ENCODE peak calls at places on chromosomes 13 and 19, in six cellular contexts. X is heart left ventricle, G is astrocyte of the spinal cord, P is IMR-90, U is left lung, T is epithelial cell of esophagus. B is an unnamed sample.

GRCh38 chr19:41426952-41427646 is at the start of gene B3GNT8:
- DNase-seq in X (peak), G (peak), P (peak), U (peak), T (peak), B (peak)

GRCh38 chr19:35977446-35978222 is 17.4 kb upstream of the SDHAF1 start:
- DNase-seq in X (no peak), G (no peak), P (no peak), U (peak), T (no peak), B (no peak)

GRCh38 chr19:49997709-49998108 is 27.5 kb downstream of the VRK3 start:
- DNase-seq in X (no peak), G (no peak), P (peak), U (no peak), T (peak), B (no peak)

GRCh38 chr19:48487544-48487943 is 18.4 kb downstream of the CYTH2 start:
- DNase-seq in X (no peak), G (no peak), P (no peak), U (no peak), T (no peak), B (no peak)

GRCh38 chr19:48925240-48925843 is 8.2 kb upstream of the DHDH start:
- DNase-seq in X (no peak), G (peak), P (peak), U (no peak), T (peak), B (peak)

GRCh38 chr13:25971499-25972145 is 80.2 kb downstream of the SHISA2 start:
- DNase-seq in X (no peak), G (no peak), P (no peak), U (no peak), T (no peak), B (no peak)

GRCh38 chr13:22198656-22199217 is 527.9 kb downstream of the FGF9 start:
- DNase-seq in X (no peak), G (no peak), P (no peak), U (no peak), T (no peak), B (no peak)

GRCh38 chr13:110239280-110240120 is 67.5 kb downstream of the COL4A1 start:
- DNase-seq in X (no peak), G (no peak), P (no peak), U (no peak), T (no peak), B (no peak)

GRCh38 chr13:35808846-35809245 is 322.3 kb downstream of the DCLK1 start:
- DNase-seq in X (no peak), G (no peak), P (no peak), U (no peak), T (no peak), B (no peak)

GRCh38 chr19:11821474-11821873 is 7.4 kb downstream of the ZNF440 start:
- DNase-seq in X (no peak), G (no peak), P (peak), U (no peak), T (peak), B (peak)

GRCh38 chr13:49635599-49636433 is 7.5 kb downstream of the ARL11 start:
- DNase-seq in X (no peak), G (peak), P (peak), U (no peak), T (peak), B (no peak)

GRCh38 chr19:17758528-17758927 is 7.3 kb downstream of the FCHO1 start:
- DNase-seq in X (no peak), G (no peak), P (no peak), U (no peak), T (no peak), B (no peak)

GRCh38 chr13:50923272-50923671 is 13.7 kb downstream of the RNASEH2B start:
- DNase-seq in X (no peak), G (no peak), P (no peak), U (no peak), T (no peak), B (no peak)

DNA sequence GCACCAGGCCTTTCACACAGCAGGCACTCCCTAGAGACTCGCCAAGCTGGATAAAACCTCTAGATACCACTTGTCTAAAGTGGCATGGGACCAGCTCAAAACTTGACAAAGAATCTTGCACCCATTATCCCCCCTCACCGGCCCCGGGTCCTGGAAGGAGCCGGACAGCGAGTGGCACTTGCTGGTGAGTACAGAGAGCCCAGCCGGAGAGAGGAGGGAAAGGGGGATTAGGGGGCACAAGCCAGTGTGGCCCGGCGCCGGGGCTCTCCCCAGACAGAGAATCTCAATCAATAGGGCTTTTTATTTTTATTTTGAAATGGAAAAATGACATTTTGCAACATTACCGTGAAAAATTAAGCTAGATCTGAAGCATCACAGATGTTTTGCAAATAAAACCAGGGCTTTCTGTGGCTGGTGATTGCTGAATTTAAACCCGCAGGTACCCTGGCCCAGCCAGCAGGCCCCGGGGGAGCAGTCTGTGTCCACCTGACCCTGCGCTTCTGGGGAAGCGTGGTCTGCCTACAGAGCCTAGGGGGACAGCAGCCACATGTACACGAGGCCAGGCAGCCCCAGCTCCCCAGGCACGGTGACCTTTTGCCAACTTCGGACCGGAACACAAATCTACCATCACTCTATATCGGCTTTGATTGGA is 10.0 kb upstream of the VSTM2B start:
- DNase-seq in X (peak), G (no peak), P (no peak), U (no peak), T (no peak), B (no peak)
- H3K4me3 ChIP-seq in X (no peak), G (no peak), P (no peak), U (no peak), T (no peak), B (no peak)

DNA sequence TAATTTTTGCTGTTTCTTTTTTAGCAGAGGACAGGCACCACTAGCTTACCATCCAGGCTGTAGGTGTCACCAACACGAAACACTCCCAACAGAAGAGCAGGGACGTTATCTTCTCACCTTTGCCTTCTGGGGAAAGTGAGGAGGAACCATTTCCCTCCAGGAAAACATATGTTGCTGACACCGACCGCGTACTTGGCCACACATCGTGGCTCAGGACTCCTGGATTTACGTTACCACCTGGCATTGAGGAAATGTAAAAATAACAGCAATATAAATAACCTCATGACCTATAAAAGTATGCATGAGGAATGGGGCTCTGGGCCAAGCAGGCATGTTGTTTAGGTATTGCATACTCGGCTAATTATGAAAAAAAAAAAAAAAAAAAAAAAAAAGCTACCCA is 525.1 kb downstream of the MYO16 start:
- DNase-seq in X (no peak), G (no peak), P (no peak), U (no peak), T (peak), B (no peak)
- TF ChIP-seq CTCF in X (no peak), G (no peak), P (no peak), U (no peak), T (no peak), B (no peak)

GRCh38 chr19:53882391-53883050 is 524 bp downstream of the PRKCG start:
- DNase-seq in X (no peak), G (no peak), P (no peak), U (no peak), T (no peak), B (no peak)
- H3K4me3 ChIP-seq in X (peak), G (no peak), P (peak), U (peak), T (no peak), B (peak)

DNA sequence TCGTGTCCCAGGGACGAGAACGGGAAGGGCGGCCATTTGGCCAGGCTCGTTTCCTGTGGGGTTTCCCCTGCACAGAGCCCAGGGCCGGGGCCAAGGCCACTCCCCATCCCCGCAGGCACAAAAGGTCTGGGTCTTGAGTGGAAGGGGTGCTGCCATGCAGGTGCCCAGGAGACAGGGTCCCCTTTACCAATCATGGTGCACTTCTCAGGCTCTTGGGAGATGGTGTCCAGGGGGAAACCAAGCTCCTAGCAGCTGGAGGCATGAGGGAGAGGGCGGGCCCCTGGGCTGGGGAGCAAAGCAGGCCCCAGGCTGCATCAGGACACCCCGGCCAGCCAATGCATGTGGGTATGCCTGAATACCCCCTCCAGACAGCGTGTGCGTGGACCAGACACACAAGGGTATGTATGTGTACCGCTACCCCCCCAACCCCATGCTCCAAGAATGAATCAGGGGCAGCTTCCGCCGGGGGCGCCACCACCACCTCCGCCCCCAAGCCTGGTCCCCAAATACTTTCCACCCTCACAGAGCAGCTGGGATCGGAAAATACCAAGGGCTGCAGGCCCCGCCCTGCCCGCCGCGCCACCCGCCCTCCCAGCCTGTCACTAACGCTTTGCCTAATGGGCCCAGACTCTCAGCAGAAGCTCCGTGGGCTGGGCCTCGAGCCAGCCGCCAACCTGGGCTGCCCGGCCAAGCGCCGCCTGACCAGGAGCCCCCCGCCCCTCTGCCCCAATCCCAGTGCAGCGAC is 37.6 kb upstream of the NANOS3 start:
- DNase-seq in X (peak), G (peak), P (peak), U (peak), T (peak), B (peak)
- TF ChIP-seq CTCF in X (no peak), G (no peak), P (peak), U (no peak), T (no peak), B (no peak)

DNA sequence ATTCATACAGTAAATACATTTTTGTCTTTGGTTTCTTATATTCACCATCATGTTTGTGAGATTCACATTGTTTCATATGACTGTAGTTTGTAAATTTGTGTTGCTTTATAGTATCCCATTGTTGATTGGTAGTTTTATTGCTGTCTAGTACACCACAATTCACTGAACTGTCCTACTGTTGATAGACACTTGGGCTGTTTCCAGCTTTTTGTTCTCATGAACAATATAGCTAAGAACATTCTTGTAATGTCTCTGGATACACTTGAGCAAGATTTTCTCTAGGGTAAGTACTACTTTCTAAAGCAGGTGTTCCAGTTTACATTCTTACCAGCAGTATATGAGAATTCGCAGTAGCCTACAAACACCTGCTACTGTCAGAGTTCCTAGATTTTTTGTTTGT is 37.8 kb downstream of the SKA3 start:
- DNase-seq in X (no peak), G (no peak), P (no peak), U (no peak), T (peak), B (no peak)
- H3K4me3 ChIP-seq in X (no peak), G (no peak), P (no peak), U (no peak), T (no peak), B (no peak)

DNA sequence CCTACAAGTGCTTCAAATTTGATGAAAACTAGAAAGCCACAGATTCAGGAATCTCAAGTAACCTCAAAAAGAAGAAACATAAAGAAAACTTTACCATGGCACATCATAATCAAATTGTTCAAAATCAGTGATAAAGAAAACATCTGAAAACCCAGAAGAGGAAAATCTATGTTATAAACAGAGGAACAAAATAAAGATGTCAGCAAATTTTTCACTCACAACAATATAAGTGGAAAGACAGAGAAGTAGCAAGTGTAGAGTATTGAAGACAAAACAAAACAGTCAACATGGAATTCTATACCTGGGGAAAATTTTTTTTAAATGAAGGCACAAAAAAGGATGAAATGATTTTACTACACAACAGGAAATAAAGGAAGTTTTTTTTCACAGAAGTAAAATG is 470.9 kb downstream of the DACH1 start:
- DNase-seq in X (no peak), G (no peak), P (no peak), U (no peak), T (no peak), B (no peak)
- TF ChIP-seq CTCF in X (no peak), G (no peak), P (no peak), U (no peak), T (no peak), B (no peak)

DNA sequence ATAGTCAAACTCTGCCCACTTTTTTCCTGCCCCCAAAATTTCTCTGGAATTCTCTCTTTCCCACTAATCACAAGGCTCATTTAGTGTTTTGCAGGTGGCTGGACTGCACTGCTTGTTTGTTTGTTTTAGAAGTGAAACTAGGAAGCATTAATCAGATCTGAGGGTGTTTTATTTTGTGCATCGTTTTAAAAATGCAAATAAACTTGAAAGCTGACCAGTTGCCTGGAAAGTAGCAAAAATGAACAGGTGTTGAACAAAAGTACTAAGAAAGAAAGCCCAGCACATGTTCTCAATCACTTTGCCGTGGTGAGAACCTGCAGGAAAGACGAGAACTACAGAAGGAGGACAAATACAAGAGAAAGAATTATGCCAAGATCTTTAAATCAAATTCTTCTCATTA is 365.5 kb downstream of the PCDH9 start:
- DNase-seq in X (no peak), G (no peak), P (no peak), U (no peak), T (no peak), B (no peak)
- H3K4me3 ChIP-seq in X (no peak), G (no peak), P (no peak), U (no peak), T (no peak), B (peak)

GRCh38 chr19:16527334-16527935 is 14.8 kb downstream of the CHERP start:
- DNase-seq in X (no peak), G (no peak), P (no peak), U (no peak), T (peak), B (no peak)

GRCh38 chr19:16530540-16531379 is 11.5 kb downstream of the CHERP start:
- DNase-seq in X (no peak), G (no peak), P (no peak), U (no peak), T (no peak), B (no peak)

GRCh38 chr19:16525751-16526481 is 16.3 kb downstream of the CHERP start:
- DNase-seq in X (no peak), G (no peak), P (no peak), U (no peak), T (no peak), B (no peak)

GRCh38 chr19:16529466-16530144 is 12.6 kb downstream of the CHERP start:
- DNase-seq in X (no peak), G (no peak), P (no peak), U (no peak), T (no peak), B (no peak)

GRCh38 chr19:16527971-16528521 is 14.2 kb downstream of the CHERP start:
- DNase-seq in X (no peak), G (no peak), P (no peak), U (no peak), T (peak), B (no peak)
- TF ChIP-seq CTCF in X (peak), G (peak), P (peak), U (no peak), T (peak), B (peak)

DNA sequence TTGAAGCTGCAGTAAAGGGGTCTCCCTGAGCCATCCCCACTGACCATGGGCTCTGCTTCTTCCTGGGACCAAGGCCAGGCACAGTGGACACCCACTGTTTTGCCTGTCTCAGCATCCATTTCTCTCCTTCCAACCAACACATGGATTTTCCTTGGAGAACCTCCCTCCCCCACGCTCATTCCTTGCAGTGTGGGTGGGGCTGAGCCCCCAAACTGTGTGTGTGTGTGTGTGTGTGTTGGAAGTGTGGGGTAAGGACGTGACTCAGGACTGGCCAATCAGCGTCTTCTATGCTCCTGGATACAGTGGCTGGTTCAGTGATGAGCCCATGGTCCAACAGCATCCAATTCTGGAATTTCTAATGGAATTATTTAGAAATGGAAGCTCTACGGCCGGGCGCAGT is 18.8 kb downstream of the CEBPA start:
- DNase-seq in X (no peak), G (no peak), P (no peak), U (no peak), T (no peak), B (no peak)
- H3K4me3 ChIP-seq in X (no peak), G (no peak), P (no peak), U (no peak), T (no peak), B (no peak)

DNA sequence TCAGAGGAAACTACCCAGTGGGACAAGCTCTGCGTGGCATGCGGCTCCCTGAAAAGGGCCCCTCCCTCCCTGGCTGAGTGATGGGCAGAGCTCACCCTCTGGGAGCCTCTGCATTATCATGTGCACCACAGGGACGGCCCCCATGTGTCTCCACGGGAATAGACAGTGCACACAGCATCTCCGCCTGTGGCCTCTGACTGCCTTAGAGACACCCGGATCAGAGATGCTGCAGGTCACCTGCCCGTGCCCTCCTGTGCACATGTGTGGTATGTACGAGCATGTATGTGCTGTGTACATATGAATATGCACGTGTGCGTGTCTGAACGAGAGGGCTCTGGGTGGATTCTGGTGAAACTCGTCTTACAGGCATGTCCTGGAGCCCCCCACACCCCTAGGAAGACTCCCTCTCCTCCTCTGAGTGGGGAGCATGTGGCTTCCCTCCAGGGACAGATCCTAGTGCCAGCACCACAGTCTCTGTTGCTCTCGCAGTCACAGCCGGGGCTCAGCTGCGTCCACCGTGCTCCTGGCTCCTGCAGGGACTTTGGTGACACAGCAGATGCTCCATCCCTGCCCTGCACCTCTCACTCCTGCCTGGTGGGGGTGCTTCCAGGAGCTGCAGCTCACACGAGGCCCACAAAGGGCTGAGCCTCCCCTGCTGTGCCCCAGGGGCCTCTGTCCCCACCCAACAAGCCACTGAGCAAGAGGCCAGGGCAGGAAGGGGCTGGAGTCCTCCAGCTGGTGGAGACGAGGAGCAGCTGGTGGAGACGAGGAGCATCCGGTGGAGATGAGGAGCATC is 19.6 kb downstream of the C13orf46 start:
- DNase-seq in X (peak), G (no peak), P (no peak), U (peak), T (no peak), B (no peak)
- TF ChIP-seq CTCF in X (no peak), G (peak), P (no peak), U (no peak), T (no peak), B (no peak)